ENCODE peak calls at places on chromosome 6, in six cellular contexts. N, D, P, X, O and Y are unnamed samples.

GRCh38 chr6:151071295-151071694 is 168.5 kb upstream of the AKAP12 start:
- DNase-seq in P (peak; percentile 90), O (no peak), D (no peak), X (no peak), N (no peak), Y (no peak)

GRCh38 chr6:113632220-113632864 is 224.8 kb upstream of the MARCKS start:
- DNase-seq in D (peak; percentile 84), P (peak; percentile 83), X (peak; percentile 62), N (no peak), O (no peak), Y (no peak)

GRCh38 chr6:6595025-6595424 is 6.5 kb downstream of the LY86 start:
- DNase-seq in P (no peak), N (no peak), X (no peak), D (no peak), O (no peak), Y (no peak)

GRCh38 chr6:157106487-157106886 is 216.8 kb downstream of the TMEM242 start:
- DNase-seq in O (no peak), N (no peak), D (peak; percentile 45), P (no peak), X (no peak), Y (no peak)

GRCh38 chr6:54037277-54037779 is 73.9 kb upstream of the MLIP start:
- DNase-seq in D (no peak), X (no peak), O (no peak), N (no peak), P (no peak), Y (no peak)

GRCh38 chr6:3195695-3196497 is 31.6 kb downstream of the TUBB2B start:
- DNase-seq in P (no peak), X (no peak), N (no peak), O (peak; percentile 48), D (no peak), Y (no peak)

GRCh38 chr6:45956663-45957062 is 59.0 kb downstream of the CLIC5 start:
- DNase-seq in N (no peak), O (no peak), P (no peak), X (no peak), D (no peak), Y (no peak)

GRCh38 chr6:44615621-44616020 is 228.1 kb downstream of the CDC5L start:
- DNase-seq in O (no peak), N (no peak), X (no peak), D (no peak), P (no peak), Y (no peak)

GRCh38 chr6:14713008-14713452 is 532.8 kb upstream of the JARID2 start:
- DNase-seq in D (peak; percentile 69), N (no peak), X (no peak), P (no peak), O (peak; percentile 84), Y (no peak)

GRCh38 chr6:84424956-84425355 is 197.5 kb upstream of the CEP162 start:
- DNase-seq in O (no peak), N (no peak), P (no peak), D (no peak), X (no peak), Y (no peak)

GRCh38 chr6:55603987-55604386 is 25.0 kb upstream of the HMGCLL1 start:
- DNase-seq in P (no peak), X (no peak), O (no peak), N (no peak), D (no peak), Y (no peak)

GRCh38 chr6:113875470-113875869 is 18.3 kb downstream of the MARCKS start:
- DNase-seq in O (no peak), P (no peak), N (no peak), D (no peak), X (no peak), Y (no peak)

GRCh38 chr6:72525821-72526550 is 95.9 kb upstream of the KCNQ5 start:
- DNase-seq in O (no peak), N (no peak), D (no peak), P (peak; percentile 3), X (no peak), Y (no peak)